ENCODE peak calls at places on chromosomes 7 and 10, in seven cellular contexts. V is GM10248; Q is activated CD8-positive, alpha-beta T cell treated with anti-CD3 and anti-CD28 coated beads for 36 hours; U is Panc1; F is GM20000; P is AG09309; Y is fibroblast of mammary gland. B is an unnamed sample.

GRCh38 chr10:17386616-17387075 is 67.7 kb downstream of the ST8SIA6 start:
- DNase-seq in V (no peak), Q (no peak), U (no peak), Y (peak; percentile 3), P (no peak), F (no peak), B (no peak)

GRCh38 chr7:20647908-20648776 is 32.7 kb downstream of the ABCB5 start:
- DNase-seq in Q (peak; percentile 16), F (no peak), P (no peak), V (no peak), Y (peak; percentile 14), U (peak; percentile 12), B (no peak)

GRCh38 chr10:114017873-114018272 is 25.8 kb upstream of the ADRB1 start:
- DNase-seq in U (no peak), V (no peak), F (no peak), P (no peak), Y (no peak), Q (no peak), B (no peak)

GRCh38 chr10:129770286-129770685 is 193.8 kb downstream of the EBF3 start:
- DNase-seq in F (no peak), V (no peak), Y (no peak), U (no peak), Q (no peak), P (no peak), B (no peak)

GRCh38 chr10:35353805-35354204 is 17.5 kb downstream of the CCNY start:
- DNase-seq in Q (no peak), U (no peak), P (no peak), Y (peak; percentile 63), F (no peak), V (peak; percentile 34), B (no peak)

GRCh38 chr7:44388089-44388970 is 62.9 kb upstream of the CAMK2B start:
- DNase-seq in U (no peak), P (no peak), Y (no peak), F (no peak), V (no peak), Q (no peak), B (no peak)

GRCh38 chr10:123502983-123503382 is 163.2 kb upstream of the GPR26 start:
- DNase-seq in U (no peak), P (no peak), F (peak; percentile 41), Q (no peak), Y (no peak), V (no peak), B (peak; percentile 47)

GRCh38 chr7:157386979-157387800 is 50.4 kb downstream of the DNAJB6 start:
- DNase-seq in Y (peak; percentile 83), F (peak; percentile 80), P (no peak), U (peak; percentile 75), Q (peak; percentile 96), V (peak; percentile 77), B (peak; percentile 78)

GRCh38 chr7:92788559-92789183 is 47.7 kb downstream of the CDK6 start:
- DNase-seq in F (no peak), Y (no peak), U (no peak), Q (no peak), V (no peak), P (no peak), B (no peak)

GRCh38 chr7:34425194-34425593 is 232.8 kb upstream of the NPSR1 start:
- DNase-seq in U (no peak), V (no peak), P (no peak), Y (no peak), Q (no peak), F (no peak), B (no peak)

GRCh38 chr7:34425631-34426384 is 232.2 kb upstream of the NPSR1 start:
- DNase-seq in Q (no peak), U (no peak), P (no peak), F (no peak), V (no peak), Y (no peak), B (no peak)

DNA sequence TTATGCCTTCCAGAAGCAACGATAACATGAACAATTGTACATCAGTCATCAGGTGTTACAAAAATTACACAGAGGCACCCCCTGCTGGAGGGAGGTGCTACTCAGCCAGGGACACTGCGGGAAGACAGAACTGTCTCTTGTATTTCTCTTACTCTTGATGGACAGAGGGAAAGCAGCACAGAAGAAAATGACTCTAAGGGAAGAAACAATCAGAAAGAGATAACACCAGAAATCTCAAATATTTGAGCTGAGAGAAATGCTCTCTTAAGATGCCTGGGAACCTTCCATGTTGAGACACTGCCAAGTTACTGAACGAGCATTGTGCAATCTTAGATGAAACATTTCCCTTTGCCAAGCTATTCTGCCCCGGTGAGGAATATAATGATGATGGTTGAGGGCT is 227.6 kb upstream of the NPSR1 start:
- DNase-seq in Y (peak; percentile 57), P (peak; percentile 51), Q (peak; percentile 4), F (peak; percentile 15), V (peak; percentile 14), U (no peak), B (peak; percentile 12)
- TF ChIP-seq CTCF in Y (peak; percentile 50), P (peak; percentile 65), Q (no peak), F (no peak), V (peak; percentile 20), U (peak; percentile 44), B (peak; percentile 24)

DNA sequence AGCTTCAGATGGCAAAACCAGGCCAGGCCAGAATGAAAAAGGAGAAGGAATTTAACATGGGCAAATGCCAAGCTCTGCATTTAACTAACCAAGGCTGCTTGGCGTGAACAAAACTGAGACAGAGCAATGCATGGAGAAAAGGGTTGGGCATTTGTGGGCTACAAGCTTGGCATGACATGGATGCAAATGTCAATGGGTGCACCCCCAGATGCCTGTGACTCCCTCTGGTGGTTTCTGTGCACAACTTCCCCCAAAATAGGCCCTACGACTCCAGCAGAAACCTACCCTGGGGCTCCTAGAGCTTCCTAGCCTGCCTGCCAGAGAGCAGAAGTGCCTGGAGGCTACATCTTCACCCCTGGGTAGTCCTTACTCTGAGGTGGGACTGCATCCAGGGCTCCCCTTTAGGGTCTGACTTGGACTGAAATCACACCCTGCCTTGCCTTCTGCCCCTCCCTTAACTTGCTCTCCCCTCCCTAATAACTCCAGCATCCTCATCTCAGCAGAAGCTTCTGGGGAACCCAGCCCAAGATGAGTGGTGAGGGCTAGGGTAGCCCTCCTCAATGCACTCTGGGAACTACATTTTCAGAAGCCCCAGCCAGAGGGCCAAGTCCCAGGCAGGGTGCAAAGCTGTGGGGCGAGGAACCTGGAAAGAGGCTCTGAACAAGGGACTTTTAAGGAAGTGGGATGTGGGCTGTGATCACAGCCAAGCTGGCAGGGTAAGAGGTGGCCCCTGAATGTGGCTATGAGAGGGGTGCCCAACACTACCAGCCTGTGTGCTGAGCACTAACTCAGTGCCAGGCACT is 11.3 kb downstream of the GPRIN2 start:
- DNase-seq in P (no peak), U (no peak), Y (no peak), F (peak; percentile 72), Q (peak; percentile 17), V (no peak), B (peak; percentile 64)
- TF ChIP-seq CTCF in P (peak; percentile 61), U (no peak), Y (peak; percentile 46), F (peak; percentile 17), Q (peak; percentile 43), V (no peak), B (no peak)

DNA sequence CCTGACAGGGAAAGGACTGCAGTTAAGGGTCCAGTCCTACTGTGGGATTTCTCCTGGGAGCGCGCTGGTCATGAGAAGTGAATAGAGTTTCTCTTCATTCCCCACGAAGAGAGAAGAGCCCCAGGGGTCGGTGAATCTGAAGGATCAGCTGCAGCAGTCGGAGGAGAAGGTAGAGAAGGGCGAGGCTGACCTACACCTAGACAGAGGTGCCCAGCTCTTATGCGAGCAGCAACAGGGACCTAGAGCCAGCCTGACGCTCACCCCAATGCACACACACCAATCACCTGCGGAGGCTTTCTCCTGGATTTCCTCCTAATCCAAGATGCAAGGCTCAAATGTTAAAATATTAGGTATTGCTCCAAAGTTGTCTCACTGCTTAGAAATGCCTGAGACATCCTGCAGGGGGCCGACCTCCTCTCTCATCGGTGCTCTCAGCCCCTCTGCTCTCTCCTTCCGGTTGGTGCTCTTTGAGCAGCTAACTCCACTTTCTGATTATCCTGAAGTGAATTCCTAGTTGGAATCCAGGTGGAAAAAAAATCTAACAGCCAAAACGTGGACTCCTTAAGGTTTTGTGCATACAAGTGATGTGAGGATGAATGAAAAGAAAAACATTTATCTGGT is 176.4 kb downstream of the AHR start:
- DNase-seq in Y (no peak), U (no peak), V (no peak), P (no peak), Q (no peak), F (no peak), B (no peak)
- TF ChIP-seq CTCF in Y (peak; percentile 25), U (peak; percentile 49), V (no peak), P (no peak), Q (no peak), F (no peak), B (no peak)

GRCh38 chr10:55065185-55065584 is 264.2 kb upstream of the PCDH15 start:
- DNase-seq in Y (no peak), U (no peak), Q (no peak), V (no peak), P (no peak), F (no peak), B (no peak)

GRCh38 chr10:55063817-55064216 is 262.8 kb upstream of the PCDH15 start:
- DNase-seq in F (no peak), P (no peak), U (peak; percentile 25), Y (no peak), Q (no peak), V (no peak), B (no peak)

GRCh38 chr10:55058800-55059199 is 257.8 kb upstream of the PCDH15 start:
- DNase-seq in Q (no peak), Y (no peak), P (no peak), U (no peak), V (no peak), F (no peak), B (no peak)

GRCh38 chr10:55062349-55062748 is 261.3 kb upstream of the PCDH15 start:
- DNase-seq in V (no peak), Y (no peak), P (no peak), Q (no peak), U (no peak), F (no peak), B (no peak)
- TF ChIP-seq CTCF in V (no peak), Y (no peak), P (no peak), Q (no peak), U (no peak), F (no peak), B (no peak)

GRCh38 chr7:24755096-24755495 is 2.2 kb downstream of the GSDME start:
- DNase-seq in Y (no peak), U (no peak), Q (no peak), V (no peak), F (peak; percentile 38), P (no peak), B (peak; percentile 46)

GRCh38 chr7:24755541-24756416 is 1.5 kb downstream of the GSDME start:
- DNase-seq in U (no peak), V (peak; percentile 76), Q (peak; percentile 26), P (no peak), F (peak; percentile 84), Y (peak; percentile 45), B (peak; percentile 77)

GRCh38 chr7:24756989-24757798 is at the start of gene GSDME:
- DNase-seq in V (peak; percentile 87), U (no peak), Q (peak; percentile 45), Y (peak; percentile 49), F (peak; percentile 92), P (no peak), B (peak; percentile 88)

GRCh38 chr7:24756545-24756988 is 697 bp downstream of the GSDME start:
- DNase-seq in Q (peak; percentile 46), U (no peak), P (no peak), V (peak; percentile 56), Y (no peak), F (peak; percentile 66), B (peak; percentile 65)

DNA sequence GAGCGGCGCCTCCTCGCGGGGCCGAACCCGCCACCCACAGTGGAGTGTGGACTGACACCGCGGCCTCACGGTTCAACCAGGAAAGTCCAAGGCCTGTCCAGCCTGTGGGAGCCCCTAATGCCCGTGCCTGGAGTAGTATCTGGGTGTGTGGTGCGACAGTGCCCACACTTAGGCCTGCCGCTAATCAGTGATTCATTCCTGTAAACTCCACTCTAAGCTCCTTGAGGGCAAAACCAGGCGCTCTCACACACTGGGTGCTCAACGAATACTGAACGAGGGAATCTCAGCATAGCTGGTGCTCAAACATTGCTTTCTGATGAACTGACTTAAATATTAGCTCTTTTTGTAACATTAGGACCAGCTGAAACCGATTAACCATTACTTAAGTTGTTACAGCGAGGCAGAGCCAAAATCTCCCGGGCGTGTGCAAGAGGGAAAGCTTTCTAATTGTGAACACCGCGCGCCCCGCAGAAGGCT is 573 bp upstream of the GSDME start:
- DNase-seq in P (no peak), V (no peak), Y (peak; percentile 53), Q (no peak), U (no peak), F (peak; percentile 48), B (no peak)
- TF ChIP-seq CTCF in P (no peak), V (peak; percentile 25), Y (no peak), Q (no peak), U (no peak), F (no peak), B (no peak)